ENCODE peak calls at places on chromosomes 13 and 19, in nine cellular contexts. R is adrenal gland, J is astrocyte of the cerebellum, W is left ventricle myocardium inferior, S is osteocyte, E is fibroblast of lung, Y is tibial nerve, C is Peyer's patch, K is neural progenitor cell. U is an unnamed sample.

GRCh38 chr19:7657047-7657779 is 11.6 kb upstream of the RETN start:
- DNase-seq in Y (no peak), S (no peak), J (no peak), E (peak), K (peak), W (no peak), C (no peak), R (no peak), U (no peak)

GRCh38 chr13:29994911-29995601 is 144.6 kb upstream of the UBL3 start:
- DNase-seq in E (no peak), Y (no peak), R (no peak), S (no peak), C (no peak), K (no peak), J (no peak), W (no peak), U (no peak)

GRCh38 chr19:41341669-41342490 is 11.8 kb downstream of the TGFB1 start:
- DNase-seq in S (no peak), Y (no peak), R (no peak), E (no peak), C (peak), J (no peak), K (no peak), W (no peak), U (no peak)

GRCh38 chr19:55580628-55581144 is at the start of gene ZNF579:
- DNase-seq in E (peak), Y (peak), C (peak), K (peak), S (peak), R (peak), W (peak), J (peak), U (peak)

GRCh38 chr13:95479706-95480105 is 72.8 kb upstream of the CLDN10 start:
- DNase-seq in S (no peak), C (no peak), K (no peak), Y (no peak), J (no peak), R (no peak), W (no peak), E (no peak), U (no peak)

GRCh38 chr13:48210178-48210577 is 22.8 kb upstream of the ITM2B start:
- DNase-seq in S (no peak), J (no peak), E (peak), Y (no peak), R (no peak), C (no peak), W (no peak), K (no peak), U (no peak)

GRCh38 chr13:34425307-34425949 is 516.6 kb upstream of the NBEA start:
- DNase-seq in Y (no peak), R (no peak), J (no peak), S (no peak), K (no peak), W (no peak), C (no peak), E (no peak), U (no peak)

GRCh38 chr13:47433461-47434005 is 536.7 kb upstream of the HTR2A start:
- DNase-seq in J (no peak), Y (no peak), R (no peak), K (no peak), S (no peak), C (no peak), E (peak), W (no peak), U (no peak)

GRCh38 chr13:113595131-113595530 is 10.6 kb downstream of the TFDP1 start:
- DNase-seq in S (peak), J (no peak), R (no peak), K (no peak), W (no peak), C (peak), Y (no peak), E (no peak), U (no peak)

GRCh38 chr13:19634129-19634740 is 776 bp downstream of the MPHOSPH8 start:
- DNase-seq in K (peak), S (no peak), E (peak), Y (no peak), J (no peak), W (no peak), R (no peak), C (peak), U (peak)

GRCh38 chr13:111668451-111668850 is 348.0 kb downstream of the TEX29 start:
- DNase-seq in K (no peak), S (peak), Y (no peak), R (peak), E (no peak), W (no peak), J (no peak), C (no peak), U (no peak)

GRCh38 chr13:32206097-32206740 is 108.9 kb downstream of the ZAR1L start:
- DNase-seq in S (no peak), E (no peak), R (no peak), K (no peak), Y (no peak), C (no peak), J (no peak), W (no peak), U (no peak)

GRCh38 chr19:7806876-7807275 is 23.1 kb upstream of the EVI5L start:
- DNase-seq in J (no peak), K (no peak), Y (no peak), S (no peak), R (no peak), E (no peak), C (no peak), W (no peak), U (no peak)

GRCh38 chr13:26719356-26719945 is 41.1 kb downstream of the GPR12 start:
- DNase-seq in E (no peak), K (no peak), R (no peak), C (no peak), S (peak), J (no peak), Y (no peak), W (no peak), U (no peak)

GRCh38 chr13:113534236-113534860 is 43.8 kb upstream of the DCUN1D2 start:
- DNase-seq in R (no peak), C (peak), K (no peak), Y (no peak), E (no peak), S (no peak), W (no peak), J (no peak), U (no peak)

GRCh38 chr19:1252221-1252817 is 3.9 kb downstream of the MIDN start:
- DNase-seq in R (peak), K (no peak), E (peak), S (peak), J (no peak), W (peak), Y (peak), C (peak), U (peak)

GRCh38 chr19:32404213-32404938 is 1.2 kb upstream of the DPY19L3 start:
- DNase-seq in W (no peak), E (no peak), R (no peak), Y (no peak), J (no peak), S (no peak), K (peak), C (no peak), U (no peak)

GRCh38 chr19:44574201-44574950 is 39.0 kb upstream of the IGSF23 start:
- DNase-seq in E (no peak), J (no peak), C (no peak), K (no peak), R (no peak), Y (no peak), W (no peak), S (peak), U (no peak)

GRCh38 chr13:101457176-101457575 is 4.7 kb downstream of the ITGBL1 start:
- DNase-seq in C (no peak), E (no peak), Y (no peak), S (no peak), W (no peak), R (no peak), K (no peak), J (no peak), U (no peak)

GRCh38 chr19:5137571-5138124 is 168.7 kb downstream of the KDM4B start:
- DNase-seq in J (no peak), E (no peak), R (no peak), W (no peak), Y (no peak), K (peak), C (no peak), S (no peak), U (no peak)

GRCh38 chr19:3285647-3286176 is 61.3 kb downstream of the CELF5 start:
- DNase-seq in K (no peak), W (no peak), E (peak), S (no peak), C (peak), Y (no peak), J (no peak), R (no peak), U (no peak)

GRCh38 chr13:64073203-64073602 is 2657.6 kb upstream of the PCDH20 start:
- DNase-seq in S (no peak), Y (no peak), W (no peak), R (no peak), C (no peak), J (no peak), E (no peak), K (no peak), U (no peak)

GRCh38 chr13:112172641-112173171 is 105.8 kb downstream of the SOX1 start:
- DNase-seq in E (no peak), J (no peak), S (no peak), Y (no peak), C (peak), R (no peak), K (peak), W (no peak), U (no peak)

GRCh38 chr13:79723462-79724116 is 242.6 kb downstream of the NDFIP2 start:
- DNase-seq in E (no peak), Y (no peak), J (no peak), C (no peak), W (no peak), R (no peak), K (no peak), S (no peak), U (no peak)

GRCh38 chr13:49760555-49760954 is 31.9 kb downstream of the KPNA3 start:
- DNase-seq in E (no peak), J (no peak), S (no peak), Y (no peak), C (no peak), K (no peak), W (no peak), R (no peak), U (no peak)

GRCh38 chr13:21043898-21044297 is 17.5 kb downstream of the LATS2 start:
- DNase-seq in K (no peak), R (no peak), Y (no peak), J (no peak), C (no peak), S (no peak), W (no peak), E (peak), U (peak)

GRCh38 chr19:39737351-39737750 is 478 bp downstream of the CLC start:
- DNase-seq in R (no peak), W (no peak), C (no peak), J (no peak), S (no peak), K (no peak), E (no peak), Y (no peak), U (no peak)

GRCh38 chr19:3655402-3656072 is 28.9 kb upstream of the CACTIN start:
- DNase-seq in C (no peak), J (peak), R (no peak), Y (no peak), K (no peak), E (peak), W (no peak), S (peak), U (peak)

GRCh38 chr19:38433268-38433733 is at the start of gene RYR1:
- DNase-seq in C (peak), J (no peak), E (no peak), K (peak), R (no peak), Y (no peak), S (no peak), W (peak), U (no peak)

GRCh38 chr19:8306235-8307054 is 1.7 kb downstream of the CD320 start:
- DNase-seq in K (no peak), R (peak), J (no peak), S (peak), E (no peak), W (no peak), C (peak), Y (no peak), U (no peak)

GRCh38 chr13:50685491-50685890 is 158.0 kb downstream of the DLEU7 start:
- DNase-seq in R (peak), J (peak), E (peak), K (peak), S (no peak), W (peak), C (peak), Y (peak), U (peak)

GRCh38 chr13:77345150-77345780 is 18.4 kb upstream of the MYCBP2 start:
- DNase-seq in K (no peak), Y (no peak), S (no peak), R (no peak), C (no peak), J (no peak), W (no peak), E (no peak), U (no peak)

GRCh38 chr13:37868691-37869505 is 674 bp downstream of the TRPC4 start:
- DNase-seq in J (no peak), K (peak), E (peak), Y (no peak), R (no peak), W (no peak), C (no peak), S (no peak), U (peak)

GRCh38 chr13:42876810-42877550 is 95.6 kb downstream of the FAM216B start:
- DNase-seq in E (peak), K (no peak), J (no peak), R (no peak), W (no peak), C (no peak), S (no peak), Y (no peak), U (peak)

GRCh38 chr13:93947651-93948050 is 531.8 kb downstream of the DCT start:
- DNase-seq in J (no peak), R (no peak), E (no peak), Y (no peak), W (no peak), S (no peak), C (no peak), K (no peak), U (no peak)

GRCh38 chr13:45361596-45362206 is 20.7 kb upstream of the TPT1 start:
- DNase-seq in E (peak), C (no peak), W (no peak), J (no peak), S (no peak), R (no peak), K (no peak), Y (no peak), U (no peak)

GRCh38 chr19:7267792-7268736 is 26.1 kb downstream of the INSR start:
- DNase-seq in R (no peak), C (peak), S (no peak), J (no peak), Y (no peak), W (no peak), K (no peak), E (no peak), U (no peak)

GRCh38 chr19:47767349-47767748 is 11.2 kb upstream of the SELENOW start:
- DNase-seq in R (no peak), W (no peak), Y (no peak), C (no peak), S (no peak), K (no peak), E (no peak), J (no peak), U (no peak)

GRCh38 chr19:47766359-47766620 is 12.2 kb upstream of the SELENOW start:
- DNase-seq in K (no peak), E (no peak), J (no peak), C (no peak), R (no peak), S (no peak), Y (no peak), W (no peak), U (no peak)

GRCh38 chr19:47769534-47769933 is 9.0 kb upstream of the SELENOW start:
- DNase-seq in K (no peak), W (no peak), R (no peak), S (no peak), J (no peak), C (no peak), Y (no peak), E (no peak), U (no peak)

GRCh38 chr19:47766670-47767069 is 11.8 kb upstream of the SELENOW start:
- DNase-seq in E (no peak), S (no peak), K (no peak), Y (no peak), C (no peak), R (no peak), W (no peak), J (no peak), U (no peak)

GRCh38 chr19:47768604-47769003 is 9.9 kb upstream of the SELENOW start:
- DNase-seq in R (no peak), K (no peak), C (no peak), W (no peak), J (no peak), E (no peak), Y (no peak), S (no peak), U (no peak)
- TF ChIP-seq CTCF in R (no peak), K (no peak), C (no peak), W (no peak), J (no peak), E (no peak), Y (no peak), S (no peak), U (peak)

DNA sequence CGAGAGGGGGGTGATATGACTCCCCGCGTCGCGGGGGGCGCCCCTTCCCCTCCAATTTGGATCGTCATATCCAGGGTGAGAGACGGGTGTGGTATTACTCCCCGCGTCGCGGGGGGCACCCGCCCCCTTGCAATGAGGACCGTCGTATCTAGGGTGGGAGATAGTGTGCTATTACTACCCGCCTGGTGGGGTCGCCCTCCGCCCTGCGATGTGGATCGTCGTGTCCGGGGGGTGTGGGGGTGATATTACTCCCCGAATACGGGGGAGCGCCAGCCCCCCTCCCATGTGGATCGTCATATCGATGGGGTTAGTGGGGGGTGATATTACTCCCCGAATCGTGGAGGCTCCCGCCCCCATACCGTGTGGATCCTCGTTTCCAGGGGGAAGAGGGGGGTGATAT is 29.2 kb upstream of the RGCC start:
- DNase-seq in W (no peak), K (peak), E (no peak), C (no peak), R (no peak), Y (no peak), J (no peak), S (peak), U (no peak)
- TF ChIP-seq CTCF in W (peak), K (peak), E (no peak), C (no peak), R (no peak), Y (peak), J (peak), S (no peak), U (peak)

GRCh38 chr13:41136396-41137031 is 3.9 kb upstream of the KBTBD6 start:
- DNase-seq in C (no peak), S (no peak), K (no peak), W (no peak), R (no peak), Y (no peak), E (no peak), J (no peak), U (no peak)
- TF ChIP-seq CTCF in C (no peak), S (no peak), K (no peak), W (no peak), R (no peak), Y (no peak), E (no peak), J (no peak), U (no peak)

GRCh38 chr13:24460256-24460655 is 52.3 kb downstream of the PARP4 start:
- DNase-seq in S (no peak), R (no peak), Y (no peak), W (no peak), E (no peak), C (no peak), K (no peak), J (no peak), U (no peak)
- TF ChIP-seq CTCF in S (no peak), R (no peak), Y (no peak), W (no peak), E (no peak), C (no peak), K (no peak), J (no peak), U (no peak)

GRCh38 chr13:83085186-83085900 is 796.9 kb downstream of the SLITRK1 start:
- DNase-seq in S (no peak), C (no peak), K (no peak), R (no peak), J (no peak), E (peak), W (no peak), Y (no peak), U (no peak)
- TF ChIP-seq CTCF in S (no peak), C (no peak), K (no peak), R (no peak), J (no peak), E (no peak), W (no peak), Y (no peak), U (no peak)

U was measured in retinal pigment epithelial cell.